ENCODE peak calls at places on chromosomes 4 and X, in five cellular contexts. F is Caki2; B is frontal cortex; Z is activated T-helper 1 cell treated with anti-CD3 and anti-CD28 coated beads, Interleukin-2, amount 50 U/mL, for 16 hours; L is Jurkat, Clone E6-1. M is an unnamed sample.

GRCh38 chr4:102501635-102502382 is 650 bp downstream of the NFKB1 start:
- DNase-seq in F (peak), B (peak), Z (peak), L (peak), M (peak)

GRCh38 chr4:185307136-185307950 is 88.4 kb downstream of the LRP2BP start:
- DNase-seq in F (peak), B (no peak), Z (no peak), L (no peak), M (no peak)

GRCh38 chrX:154730271-154730883 is 20.5 kb downstream of the GAB3 start:
- DNase-seq in F (no peak), B (no peak), Z (no peak), L (no peak), M (no peak)

GRCh38 chrX:12497832-12498591 is 293.2 kb upstream of the PRPS2 start:
- DNase-seq in F (no peak), B (no peak), Z (no peak), L (peak), M (no peak)

GRCh38 chr4:7694256-7694775 is 245.3 kb downstream of the AFAP1 start:
- DNase-seq in F (no peak), B (no peak), Z (no peak), L (no peak), M (no peak)

GRCh38 chrX:25523574-25523973 is 507.8 kb upstream of the ARX start:
- DNase-seq in F (peak), B (no peak), Z (no peak), L (peak), M (peak)

GRCh38 chrX:117543885-117544284 is 572.7 kb downstream of the KLHL13 start:
- DNase-seq in F (no peak), B (no peak), Z (no peak), L (no peak), M (no peak)

GRCh38 chr4:22052076-22052475 is 103.5 kb upstream of the KCNIP4 start:
- DNase-seq in F (no peak), B (no peak), Z (no peak), L (no peak), M (no peak)

GRCh38 chr4:118904418-118904817 is 15.8 kb downstream of the SYNPO2 start:
- DNase-seq in F (no peak), B (no peak), Z (no peak), L (no peak), M (no peak)